ENCODE peak calls at places on chromosomes 16 and 17, in ten cellular contexts. One of them, this sample, is unnamed.

GRCh38 chr17:52297230-52298010 is 138.9 kb upstream of the CA10 start:
- DNase-seq in GM19239: no peak
- DNase-seq in cardiac fibroblast: peak
- DNase-seq in stimulated activated effector memory CD8-positive, alpha-beta T cell treated with anti-CD3 and anti-CD28 coated beads, Interleukin-12 subunit alpha, Interleukin-12 subunit beta, amount 100 ng/mL, for 72 hours: no peak
- DNase-seq in WTC11: no peak
- DNase-seq in testis: no peak
- DNase-seq in EL: no peak
- DNase-seq in activated naive CD4-positive, alpha-beta T cell: no peak
- DNase-seq in head of caudate nucleus: no peak
- DNase-seq in neuronal stem cell: no peak
- DNase-seq in this sample: no peak

GRCh38 chr16:68417711-68418301 is 30.5 kb downstream of the SMPD3 start:
- DNase-seq in GM19239: peak
- DNase-seq in cardiac fibroblast: no peak
- DNase-seq in stimulated activated effector memory CD8-positive, alpha-beta T cell treated with anti-CD3 and anti-CD28 coated beads, Interleukin-12 subunit alpha, Interleukin-12 subunit beta, amount 100 ng/mL, for 72 hours: peak
- DNase-seq in WTC11: no peak
- DNase-seq in testis: no peak
- DNase-seq in EL: no peak
- DNase-seq in activated naive CD4-positive, alpha-beta T cell: peak
- DNase-seq in head of caudate nucleus: peak
- DNase-seq in neuronal stem cell: no peak
- DNase-seq in this sample: no peak

GRCh38 chr16:53073053-53073452 is 18.3 kb downstream of the CHD9 start:
- DNase-seq in GM19239: no peak
- DNase-seq in cardiac fibroblast: no peak
- DNase-seq in stimulated activated effector memory CD8-positive, alpha-beta T cell treated with anti-CD3 and anti-CD28 coated beads, Interleukin-12 subunit alpha, Interleukin-12 subunit beta, amount 100 ng/mL, for 72 hours: no peak
- DNase-seq in WTC11: no peak
- DNase-seq in testis: no peak
- DNase-seq in EL: no peak
- DNase-seq in activated naive CD4-positive, alpha-beta T cell: no peak
- DNase-seq in head of caudate nucleus: no peak
- DNase-seq in neuronal stem cell: no peak
- DNase-seq in this sample: no peak

GRCh38 chr17:55320594-55321506 is 56.1 kb downstream of the HLF start:
- DNase-seq in GM19239: no peak
- DNase-seq in cardiac fibroblast: no peak
- DNase-seq in stimulated activated effector memory CD8-positive, alpha-beta T cell treated with anti-CD3 and anti-CD28 coated beads, Interleukin-12 subunit alpha, Interleukin-12 subunit beta, amount 100 ng/mL, for 72 hours: no peak
- DNase-seq in WTC11: no peak
- DNase-seq in testis: no peak
- DNase-seq in EL: no peak
- DNase-seq in activated naive CD4-positive, alpha-beta T cell: no peak
- DNase-seq in head of caudate nucleus: peak
- DNase-seq in neuronal stem cell: no peak
- DNase-seq in this sample: peak

GRCh38 chr17:35745246-35745645 is 7.8 kb downstream of the GAS2L2 start:
- DNase-seq in GM19239: no peak
- DNase-seq in cardiac fibroblast: no peak
- DNase-seq in stimulated activated effector memory CD8-positive, alpha-beta T cell treated with anti-CD3 and anti-CD28 coated beads, Interleukin-12 subunit alpha, Interleukin-12 subunit beta, amount 100 ng/mL, for 72 hours: no peak
- DNase-seq in WTC11: no peak
- DNase-seq in testis: no peak
- DNase-seq in EL: no peak
- DNase-seq in activated naive CD4-positive, alpha-beta T cell: no peak
- DNase-seq in head of caudate nucleus: no peak
- DNase-seq in neuronal stem cell: no peak
- DNase-seq in this sample: no peak

GRCh38 chr17:61401280-61402072 is 1.8 kb downstream of the TBX2 start:
- DNase-seq in GM19239: no peak
- DNase-seq in cardiac fibroblast: peak
- DNase-seq in stimulated activated effector memory CD8-positive, alpha-beta T cell treated with anti-CD3 and anti-CD28 coated beads, Interleukin-12 subunit alpha, Interleukin-12 subunit beta, amount 100 ng/mL, for 72 hours: no peak
- DNase-seq in WTC11: no peak
- DNase-seq in testis: no peak
- DNase-seq in EL: peak
- DNase-seq in activated naive CD4-positive, alpha-beta T cell: no peak
- DNase-seq in head of caudate nucleus: no peak
- DNase-seq in neuronal stem cell: no peak
- DNase-seq in this sample: no peak

GRCh38 chr17:27348196-27348595 is 54.3 kb downstream of the WSB1 start:
- DNase-seq in GM19239: no peak
- DNase-seq in cardiac fibroblast: no peak
- DNase-seq in stimulated activated effector memory CD8-positive, alpha-beta T cell treated with anti-CD3 and anti-CD28 coated beads, Interleukin-12 subunit alpha, Interleukin-12 subunit beta, amount 100 ng/mL, for 72 hours: no peak
- DNase-seq in WTC11: no peak
- DNase-seq in testis: no peak
- DNase-seq in EL: no peak
- DNase-seq in activated naive CD4-positive, alpha-beta T cell: no peak
- DNase-seq in head of caudate nucleus: no peak
- DNase-seq in neuronal stem cell: no peak
- DNase-seq in this sample: no peak

GRCh38 chr17:42898147-42898807 is 2.3 kb upstream of the G6PC1 start:
- DNase-seq in GM19239: no peak
- DNase-seq in cardiac fibroblast: no peak
- DNase-seq in stimulated activated effector memory CD8-positive, alpha-beta T cell treated with anti-CD3 and anti-CD28 coated beads, Interleukin-12 subunit alpha, Interleukin-12 subunit beta, amount 100 ng/mL, for 72 hours: no peak
- DNase-seq in WTC11: no peak
- DNase-seq in testis: no peak
- DNase-seq in EL: no peak
- DNase-seq in activated naive CD4-positive, alpha-beta T cell: no peak
- DNase-seq in head of caudate nucleus: no peak
- DNase-seq in neuronal stem cell: no peak
- DNase-seq in this sample: no peak

GRCh38 chr17:47693667-47694017 is 319 bp upstream of the TBKBP1 start:
- DNase-seq in GM19239: no peak
- DNase-seq in cardiac fibroblast: no peak
- DNase-seq in stimulated activated effector memory CD8-positive, alpha-beta T cell treated with anti-CD3 and anti-CD28 coated beads, Interleukin-12 subunit alpha, Interleukin-12 subunit beta, amount 100 ng/mL, for 72 hours: no peak
- DNase-seq in WTC11: no peak
- DNase-seq in testis: no peak
- DNase-seq in EL: no peak
- DNase-seq in activated naive CD4-positive, alpha-beta T cell: no peak
- DNase-seq in head of caudate nucleus: no peak
- DNase-seq in neuronal stem cell: no peak
- DNase-seq in this sample: no peak

GRCh38 chr17:1992541-1992940 is 32.6 kb downstream of the RTN4RL1 start:
- DNase-seq in GM19239: no peak
- DNase-seq in cardiac fibroblast: no peak
- DNase-seq in stimulated activated effector memory CD8-positive, alpha-beta T cell treated with anti-CD3 and anti-CD28 coated beads, Interleukin-12 subunit alpha, Interleukin-12 subunit beta, amount 100 ng/mL, for 72 hours: no peak
- DNase-seq in WTC11: no peak
- DNase-seq in testis: no peak
- DNase-seq in EL: no peak
- DNase-seq in activated naive CD4-positive, alpha-beta T cell: no peak
- DNase-seq in head of caudate nucleus: peak
- DNase-seq in neuronal stem cell: no peak
- DNase-seq in this sample: no peak

GRCh38 chr17:60154616-60155426 is 5.0 kb downstream of the CA4 start:
- DNase-seq in GM19239: no peak
- DNase-seq in cardiac fibroblast: peak
- DNase-seq in stimulated activated effector memory CD8-positive, alpha-beta T cell treated with anti-CD3 and anti-CD28 coated beads, Interleukin-12 subunit alpha, Interleukin-12 subunit beta, amount 100 ng/mL, for 72 hours: no peak
- DNase-seq in WTC11: no peak
- DNase-seq in testis: no peak
- DNase-seq in EL: peak
- DNase-seq in activated naive CD4-positive, alpha-beta T cell: no peak
- DNase-seq in head of caudate nucleus: peak
- DNase-seq in neuronal stem cell: no peak
- DNase-seq in this sample: peak

GRCh38 chr17:16171613-16172012 is 43.7 kb downstream of the NCOR1 start:
- DNase-seq in GM19239: no peak
- DNase-seq in cardiac fibroblast: no peak
- DNase-seq in stimulated activated effector memory CD8-positive, alpha-beta T cell treated with anti-CD3 and anti-CD28 coated beads, Interleukin-12 subunit alpha, Interleukin-12 subunit beta, amount 100 ng/mL, for 72 hours: no peak
- DNase-seq in WTC11: no peak
- DNase-seq in testis: no peak
- DNase-seq in EL: no peak
- DNase-seq in activated naive CD4-positive, alpha-beta T cell: no peak
- DNase-seq in head of caudate nucleus: no peak
- DNase-seq in neuronal stem cell: no peak
- DNase-seq in this sample: no peak

GRCh38 chr17:7856081-7856791 is 1.1 kb downstream of the NAA38 start:
- DNase-seq in GM19239: no peak
- DNase-seq in cardiac fibroblast: peak
- DNase-seq in stimulated activated effector memory CD8-positive, alpha-beta T cell treated with anti-CD3 and anti-CD28 coated beads, Interleukin-12 subunit alpha, Interleukin-12 subunit beta, amount 100 ng/mL, for 72 hours: no peak
- DNase-seq in WTC11: no peak
- DNase-seq in testis: peak
- DNase-seq in EL: peak
- DNase-seq in activated naive CD4-positive, alpha-beta T cell: no peak
- DNase-seq in head of caudate nucleus: peak
- DNase-seq in neuronal stem cell: peak
- DNase-seq in this sample: no peak

GRCh38 chr16:75019007-75019406 is 20.2 kb downstream of the ZNRF1 start:
- DNase-seq in GM19239: no peak
- DNase-seq in cardiac fibroblast: peak
- DNase-seq in stimulated activated effector memory CD8-positive, alpha-beta T cell treated with anti-CD3 and anti-CD28 coated beads, Interleukin-12 subunit alpha, Interleukin-12 subunit beta, amount 100 ng/mL, for 72 hours: no peak
- DNase-seq in WTC11: no peak
- DNase-seq in testis: no peak
- DNase-seq in EL: peak
- DNase-seq in activated naive CD4-positive, alpha-beta T cell: no peak
- DNase-seq in head of caudate nucleus: no peak
- DNase-seq in neuronal stem cell: no peak
- DNase-seq in this sample: no peak

GRCh38 chr16:3961449-3961849 is 80.9 kb upstream of the CREBBP start:
- DNase-seq in GM19239: no peak
- DNase-seq in cardiac fibroblast: no peak
- DNase-seq in stimulated activated effector memory CD8-positive, alpha-beta T cell treated with anti-CD3 and anti-CD28 coated beads, Interleukin-12 subunit alpha, Interleukin-12 subunit beta, amount 100 ng/mL, for 72 hours: no peak
- DNase-seq in WTC11: no peak
- DNase-seq in testis: peak
- DNase-seq in EL: peak
- DNase-seq in activated naive CD4-positive, alpha-beta T cell: no peak
- DNase-seq in head of caudate nucleus: peak
- DNase-seq in neuronal stem cell: no peak
- DNase-seq in this sample: no peak

GRCh38 chr17:9644910-9645751 is at the start of gene USP43:
- DNase-seq in GM19239: peak
- DNase-seq in cardiac fibroblast: no peak
- DNase-seq in stimulated activated effector memory CD8-positive, alpha-beta T cell treated with anti-CD3 and anti-CD28 coated beads, Interleukin-12 subunit alpha, Interleukin-12 subunit beta, amount 100 ng/mL, for 72 hours: peak
- DNase-seq in WTC11: peak
- DNase-seq in testis: peak
- DNase-seq in EL: peak
- DNase-seq in activated naive CD4-positive, alpha-beta T cell: no peak
- DNase-seq in head of caudate nucleus: peak
- DNase-seq in neuronal stem cell: peak
- DNase-seq in this sample: no peak

GRCh38 chr16:79668502-79668901 is 68.0 kb upstream of the MAF start:
- DNase-seq in GM19239: no peak
- DNase-seq in cardiac fibroblast: no peak
- DNase-seq in stimulated activated effector memory CD8-positive, alpha-beta T cell treated with anti-CD3 and anti-CD28 coated beads, Interleukin-12 subunit alpha, Interleukin-12 subunit beta, amount 100 ng/mL, for 72 hours: no peak
- DNase-seq in WTC11: no peak
- DNase-seq in testis: no peak
- DNase-seq in EL: no peak
- DNase-seq in activated naive CD4-positive, alpha-beta T cell: no peak
- DNase-seq in head of caudate nucleus: no peak
- DNase-seq in neuronal stem cell: no peak
- DNase-seq in this sample: no peak

GRCh38 chr17:61371606-61372005 is 28.0 kb upstream of the TBX2 start:
- DNase-seq in GM19239: no peak
- DNase-seq in cardiac fibroblast: no peak
- DNase-seq in stimulated activated effector memory CD8-positive, alpha-beta T cell treated with anti-CD3 and anti-CD28 coated beads, Interleukin-12 subunit alpha, Interleukin-12 subunit beta, amount 100 ng/mL, for 72 hours: no peak
- DNase-seq in WTC11: no peak
- DNase-seq in testis: no peak
- DNase-seq in EL: no peak
- DNase-seq in activated naive CD4-positive, alpha-beta T cell: no peak
- DNase-seq in head of caudate nucleus: no peak
- DNase-seq in neuronal stem cell: no peak
- DNase-seq in this sample: no peak

GRCh38 chr17:2937331-2938003 is 125.9 kb downstream of the OR1D5 start:
- DNase-seq in GM19239: no peak
- DNase-seq in cardiac fibroblast: no peak
- DNase-seq in stimulated activated effector memory CD8-positive, alpha-beta T cell treated with anti-CD3 and anti-CD28 coated beads, Interleukin-12 subunit alpha, Interleukin-12 subunit beta, amount 100 ng/mL, for 72 hours: no peak
- DNase-seq in WTC11: no peak
- DNase-seq in testis: no peak
- DNase-seq in EL: peak
- DNase-seq in activated naive CD4-positive, alpha-beta T cell: no peak
- DNase-seq in head of caudate nucleus: no peak
- DNase-seq in neuronal stem cell: no peak
- DNase-seq in this sample: no peak

This sample was measured in C1 segment of cervical spinal cord.